ENCODE peak calls at places on chromosome X, in seven cellular contexts. One of them, this sample, is unnamed.

GRCh38 chrX:6599230-6599629 is 64.3 kb upstream of the VCX3A start:
- DNase-seq in transverse colon: no peak
- DNase-seq in H1: no peak
- DNase-seq in A549: no peak
- DNase-seq in sigmoid colon: no peak
- DNase-seq in K562: no peak
- DNase-seq in tibial nerve: no peak
- DNase-seq in this sample: no peak

GRCh38 chrX:48522291-48522690 is 683 bp downstream of the EBP start:
- DNase-seq in sigmoid colon: peak; percentile 15
- DNase-seq in K562: no peak
- DNase-seq in tibial nerve: no peak
- DNase-seq in A549: no peak
- DNase-seq in transverse colon: peak; percentile 48
- DNase-seq in H1: no peak
- DNase-seq in this sample: no peak

GRCh38 chrX:121504148-121504547 is 456.7 kb downstream of the GLUD2 start:
- DNase-seq in H1: no peak
- DNase-seq in sigmoid colon: no peak
- DNase-seq in A549: no peak
- DNase-seq in transverse colon: no peak
- DNase-seq in tibial nerve: no peak
- DNase-seq in K562: no peak
- DNase-seq in this sample: no peak

GRCh38 chrX:154809939-154810665 is 4.8 kb upstream of the MPP1 start:
- DNase-seq in tibial nerve: no peak
- DNase-seq in H1: no peak
- DNase-seq in A549: no peak
- DNase-seq in sigmoid colon: no peak
- DNase-seq in K562: no peak
- DNase-seq in transverse colon: no peak
- DNase-seq in this sample: no peak

GRCh38 chrX:68942141-68942540 is 113.3 kb downstream of the EFNB1 start:
- DNase-seq in A549: no peak
- DNase-seq in H1: peak; percentile 6
- DNase-seq in K562: peak; percentile 0
- DNase-seq in sigmoid colon: peak; percentile 50
- DNase-seq in tibial nerve: no peak
- DNase-seq in transverse colon: peak; percentile 18
- DNase-seq in this sample: peak; percentile 81

GRCh38 chrX:17860179-17860780 is 818 bp downstream of the RAI2 start:
- DNase-seq in A549: no peak
- DNase-seq in tibial nerve: no peak
- DNase-seq in sigmoid colon: peak; percentile 70
- DNase-seq in H1: peak; percentile 46
- DNase-seq in K562: no peak
- DNase-seq in transverse colon: no peak
- DNase-seq in this sample: no peak

GRCh38 chrX:119008122-119008744 is 33.8 kb downstream of the LONRF3 start:
- DNase-seq in H1: peak; percentile 58
- DNase-seq in sigmoid colon: no peak
- DNase-seq in K562: peak; percentile 37
- DNase-seq in transverse colon: peak; percentile 21
- DNase-seq in A549: peak; percentile 41
- DNase-seq in tibial nerve: no peak
- DNase-seq in this sample: peak; percentile 28

GRCh38 chrX:48971325-48972213 is at the start of gene KCND1:
- DNase-seq in A549: no peak
- DNase-seq in sigmoid colon: peak; percentile 73
- DNase-seq in H1: peak; percentile 71
- DNase-seq in K562: peak; percentile 21
- DNase-seq in transverse colon: peak; percentile 28
- DNase-seq in tibial nerve: peak; percentile 19
- DNase-seq in this sample: peak; percentile 29

GRCh38 chrX:47184486-47184885 is 9.1 kb upstream of the UBA1 start:
- DNase-seq in tibial nerve: no peak
- DNase-seq in K562: no peak
- DNase-seq in A549: no peak
- DNase-seq in H1: no peak
- DNase-seq in sigmoid colon: no peak
- DNase-seq in transverse colon: no peak
- DNase-seq in this sample: no peak

GRCh38 chrX:102883491-102883890 is 53.6 kb upstream of the RAB40AL start:
- DNase-seq in sigmoid colon: no peak
- DNase-seq in transverse colon: no peak
- DNase-seq in H1: no peak
- DNase-seq in tibial nerve: no peak
- DNase-seq in K562: no peak
- DNase-seq in A549: no peak
- DNase-seq in this sample: no peak

GRCh38 chrX:13151806-13152510 is 107.5 kb upstream of the FAM9C start:
- DNase-seq in transverse colon: no peak
- DNase-seq in A549: no peak
- DNase-seq in K562: no peak
- DNase-seq in tibial nerve: no peak
- DNase-seq in H1: no peak
- DNase-seq in sigmoid colon: no peak
- DNase-seq in this sample: no peak

GRCh38 chrX:47283015-47283771 is 50.4 kb downstream of the USP11 start:
- DNase-seq in tibial nerve: no peak
- DNase-seq in K562: peak; percentile 7
- DNase-seq in transverse colon: no peak
- DNase-seq in H1: no peak
- DNase-seq in A549: no peak
- DNase-seq in sigmoid colon: no peak
- DNase-seq in this sample: no peak

GRCh38 chrX:136185409-136186022 is 38.2 kb downstream of the FHL1 start:
- DNase-seq in K562: no peak
- DNase-seq in transverse colon: no peak
- DNase-seq in sigmoid colon: no peak
- DNase-seq in tibial nerve: no peak
- DNase-seq in A549: peak; percentile 28
- DNase-seq in H1: no peak
- DNase-seq in this sample: no peak

GRCh38 chrX:119398587-119398973 is 556 bp upstream of the SLC25A43 start:
- DNase-seq in transverse colon: peak; percentile 38
- DNase-seq in H1: no peak
- DNase-seq in A549: no peak
- DNase-seq in sigmoid colon: no peak
- DNase-seq in K562: no peak
- DNase-seq in tibial nerve: no peak
- DNase-seq in this sample: no peak

GRCh38 chrX:72540318-72540717 is 32.3 kb downstream of the HDAC8 start:
- DNase-seq in H1: no peak
- DNase-seq in tibial nerve: no peak
- DNase-seq in A549: no peak
- DNase-seq in sigmoid colon: no peak
- DNase-seq in transverse colon: no peak
- DNase-seq in K562: peak; percentile 13
- DNase-seq in this sample: no peak

GRCh38 chrX:3655181-3655580 is 58.3 kb downstream of the PRKX start:
- DNase-seq in K562: no peak
- DNase-seq in sigmoid colon: no peak
- DNase-seq in tibial nerve: no peak
- DNase-seq in transverse colon: no peak
- DNase-seq in H1: no peak
- DNase-seq in A549: no peak
- DNase-seq in this sample: no peak

GRCh38 chrX:154478728-154479622 is at the start of gene LAGE3:
- DNase-seq in K562: peak; percentile 95
- DNase-seq in transverse colon: peak; percentile 96
- DNase-seq in sigmoid colon: peak; percentile 96
- DNase-seq in A549: peak; percentile 83
- DNase-seq in tibial nerve: peak; percentile 86
- DNase-seq in H1: peak; percentile 97
- DNase-seq in this sample: peak; percentile 95

GRCh38 chrX:72101597-72102037 is 30.1 kb downstream of the RTL5 start:
- DNase-seq in A549: no peak
- DNase-seq in H1: no peak
- DNase-seq in K562: no peak
- DNase-seq in transverse colon: no peak
- DNase-seq in sigmoid colon: no peak
- DNase-seq in tibial nerve: no peak
- DNase-seq in this sample: no peak

GRCh38 chrX:39470588-39471155 is 627.1 kb downstream of the BCOR start:
- DNase-seq in tibial nerve: no peak
- DNase-seq in sigmoid colon: peak; percentile 90
- DNase-seq in H1: no peak
- DNase-seq in K562: no peak
- DNase-seq in transverse colon: peak; percentile 22
- DNase-seq in A549: no peak
- DNase-seq in this sample: no peak

GRCh38 chrX:134948333-134949241 is 42.2 kb upstream of the SMIM10 start:
- DNase-seq in tibial nerve: no peak
- DNase-seq in H1: no peak
- DNase-seq in K562: no peak
- DNase-seq in sigmoid colon: no peak
- DNase-seq in transverse colon: no peak
- DNase-seq in A549: peak; percentile 41
- DNase-seq in this sample: no peak

GRCh38 chrX:18617351-18617750 is 54.6 kb downstream of the RS1 start:
- DNase-seq in transverse colon: peak; percentile 42
- DNase-seq in A549: peak; percentile 27
- DNase-seq in sigmoid colon: no peak
- DNase-seq in H1: no peak
- DNase-seq in K562: no peak
- DNase-seq in tibial nerve: no peak
- DNase-seq in this sample: no peak

GRCh38 chrX:38126179-38126578 is 94.5 kb downstream of the SRPX start:
- DNase-seq in H1: no peak
- DNase-seq in transverse colon: no peak
- DNase-seq in A549: no peak
- DNase-seq in sigmoid colon: no peak
- DNase-seq in tibial nerve: no peak
- DNase-seq in K562: no peak
- DNase-seq in this sample: no peak

GRCh38 chrX:11768039-11768438 is 10.0 kb downstream of the MSL3 start:
- DNase-seq in transverse colon: no peak
- DNase-seq in A549: no peak
- DNase-seq in H1: no peak
- DNase-seq in sigmoid colon: no peak
- DNase-seq in tibial nerve: no peak
- DNase-seq in K562: no peak
- DNase-seq in this sample: no peak

DNA sequence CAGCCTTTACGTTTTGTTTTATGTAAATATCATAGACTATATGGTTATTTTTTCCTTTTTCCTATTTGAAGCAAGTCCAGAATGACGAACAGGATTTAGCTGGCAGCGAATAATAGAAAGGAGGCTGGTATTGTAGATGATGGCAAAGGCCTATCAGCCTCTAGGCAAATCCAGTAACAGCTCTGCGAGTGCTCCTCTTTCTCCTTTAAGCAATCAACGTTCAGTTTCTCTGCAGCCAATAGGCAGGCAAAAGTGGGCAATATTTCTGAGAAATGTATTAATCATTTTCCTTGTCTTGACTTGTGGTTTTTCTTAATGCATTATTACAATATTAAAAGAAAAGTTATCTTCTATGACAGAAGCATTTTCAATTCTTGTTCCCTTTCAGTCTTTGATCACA is 183.3 kb downstream of the SH3KBP1 start:
- DNase-seq in sigmoid colon: no peak
- DNase-seq in A549: no peak
- DNase-seq in K562: no peak
- DNase-seq in H1: no peak
- DNase-seq in transverse colon: no peak
- DNase-seq in tibial nerve: no peak
- DNase-seq in this sample: no peak
- TF ChIP-seq EP300 in sigmoid colon: no peak
- TF ChIP-seq EP300 in A549: no peak
- TF ChIP-seq EP300 in K562: no peak
- TF ChIP-seq EP300 in H1: no peak
- TF ChIP-seq EP300 in transverse colon: no peak
- TF ChIP-seq EP300 in tibial nerve: no peak
- TF ChIP-seq EP300 in this sample: no peak

DNA sequence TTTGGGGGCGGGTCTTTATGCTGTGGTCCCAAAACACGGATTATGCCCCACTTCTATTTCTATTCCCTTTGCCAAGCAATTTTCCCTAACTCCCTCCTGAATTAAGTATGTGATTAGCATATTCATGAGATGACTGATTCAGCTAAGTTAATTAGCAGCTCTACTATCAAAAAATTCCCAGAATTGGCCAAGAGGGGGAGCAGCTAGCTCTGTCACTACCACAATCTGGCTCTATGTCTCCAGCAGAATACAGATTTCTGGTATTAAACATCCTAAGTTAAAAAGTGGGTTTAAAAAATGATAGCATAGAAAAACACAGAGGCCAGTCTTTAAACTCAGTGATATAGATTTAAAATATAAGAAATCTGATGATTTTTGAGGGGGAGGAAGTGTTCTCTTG is 80.3 kb downstream of the GPC4 start:
- DNase-seq in sigmoid colon: no peak
- DNase-seq in H1: no peak
- DNase-seq in transverse colon: peak; percentile 13
- DNase-seq in tibial nerve: no peak
- DNase-seq in A549: peak; percentile 1
- DNase-seq in K562: peak; percentile 12
- DNase-seq in this sample: no peak
- TF ChIP-seq CTCF in sigmoid colon: peak; percentile 46
- TF ChIP-seq CTCF in H1: peak; percentile 9
- TF ChIP-seq CTCF in transverse colon: peak; percentile 36
- TF ChIP-seq CTCF in tibial nerve: peak; percentile 51
- TF ChIP-seq CTCF in A549: peak; percentile 42
- TF ChIP-seq CTCF in K562: peak; percentile 42
- TF ChIP-seq CTCF in this sample: peak; percentile 31

DNA sequence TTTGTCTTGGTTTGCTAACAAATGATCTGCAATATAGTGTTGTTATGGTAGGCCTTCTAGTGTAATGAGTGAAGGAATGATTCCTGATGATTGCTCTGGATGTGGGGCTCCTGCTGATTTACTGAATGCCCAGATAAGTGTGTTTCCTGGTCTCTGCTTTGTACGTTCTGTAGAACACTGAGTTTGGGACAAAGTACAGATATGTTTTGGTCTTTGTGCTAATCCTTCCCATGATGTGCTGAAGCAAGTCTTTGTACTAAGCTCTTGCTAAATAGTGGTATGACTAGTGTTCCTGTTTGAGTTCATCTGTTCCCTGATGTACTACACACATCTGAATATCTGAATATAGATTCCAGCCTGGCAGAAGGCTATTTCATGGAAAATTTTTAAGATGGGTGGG is 36.9 kb upstream of the XIAP start:
- DNase-seq in tibial nerve: no peak
- DNase-seq in transverse colon: no peak
- DNase-seq in H1: no peak
- DNase-seq in K562: no peak
- DNase-seq in A549: no peak
- DNase-seq in sigmoid colon: no peak
- DNase-seq in this sample: no peak
- TF ChIP-seq POLR2A in tibial nerve: no peak
- TF ChIP-seq POLR2A in transverse colon: no peak
- TF ChIP-seq POLR2A in H1: no peak
- TF ChIP-seq POLR2A in K562: no peak
- TF ChIP-seq POLR2A in A549: no peak
- TF ChIP-seq POLR2A in sigmoid colon: no peak
- TF ChIP-seq POLR2A in this sample: no peak

DNA sequence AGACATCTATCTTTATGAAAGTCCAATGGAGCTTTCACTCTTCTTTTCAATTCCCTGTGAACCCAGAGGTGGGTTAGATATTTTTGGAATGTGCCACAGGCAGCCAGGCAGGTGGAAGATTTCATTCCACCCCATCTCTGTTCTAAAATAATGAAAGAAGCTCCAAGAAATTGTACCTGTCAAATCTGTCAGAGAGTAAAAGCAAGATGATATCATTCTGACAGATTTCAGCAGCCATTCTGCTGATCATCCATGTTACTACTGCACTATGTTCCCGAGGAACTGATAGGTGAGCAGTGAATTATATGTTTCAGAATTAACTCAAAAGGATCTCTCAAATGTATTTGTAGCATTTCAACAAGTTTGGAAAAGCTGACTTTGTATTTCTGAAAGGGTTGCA is 339.5 kb upstream of the SPANXN4 start:
- DNase-seq in H1: no peak
- DNase-seq in K562: no peak
- DNase-seq in sigmoid colon: no peak
- DNase-seq in A549: no peak
- DNase-seq in transverse colon: no peak
- DNase-seq in tibial nerve: no peak
- DNase-seq in this sample: no peak
- TF ChIP-seq EP300 in H1: no peak
- TF ChIP-seq EP300 in K562: no peak
- TF ChIP-seq EP300 in sigmoid colon: no peak
- TF ChIP-seq EP300 in A549: no peak
- TF ChIP-seq EP300 in transverse colon: no peak
- TF ChIP-seq EP300 in tibial nerve: no peak
- TF ChIP-seq EP300 in this sample: no peak